ENCODE peak calls at places on chromosomes 4 and X, in seven cellular contexts. One of them, this sample, is unnamed.
A peak's percentile ranks its signal among the peaks of the same experiment; 100 is the strongest.

GRCh38 chr4:45679411-45679810 is 444.4 kb downstream of the GABRG1 start:
- DNase-seq in left cardiac atrium: no peak
- DNase-seq in stomach: no peak
- DNase-seq in fibroblast of pulmonary artery: no peak
- DNase-seq in hypothalamus: no peak
- DNase-seq in cerebellar cortex: peak; percentile 36
- DNase-seq in activated T-cell treated with anti-CD3 and anti-CD28 coated beads for 48 hours: no peak
- DNase-seq in this sample: no peak

GRCh38 chrX:72021975-72022374 is 109.7 kb downstream of the RTL5 start:
- DNase-seq in hypothalamus: no peak
- DNase-seq in fibroblast of pulmonary artery: no peak
- DNase-seq in left cardiac atrium: no peak
- DNase-seq in activated T-cell treated with anti-CD3 and anti-CD28 coated beads for 48 hours: no peak
- DNase-seq in cerebellar cortex: no peak
- DNase-seq in stomach: no peak
- DNase-seq in this sample: peak; percentile 45

GRCh38 chrX:74383611-74384010 is 37.7 kb upstream of the SLC16A2 start:
- DNase-seq in cerebellar cortex: peak; percentile 53
- DNase-seq in stomach: peak; percentile 29
- DNase-seq in activated T-cell treated with anti-CD3 and anti-CD28 coated beads for 48 hours: peak; percentile 6
- DNase-seq in left cardiac atrium: peak; percentile 28
- DNase-seq in hypothalamus: peak; percentile 4
- DNase-seq in fibroblast of pulmonary artery: peak; percentile 68
- DNase-seq in this sample: peak; percentile 19

GRCh38 chr4:95694411-95694810 is 145.5 kb upstream of the PDHA2 start:
- DNase-seq in left cardiac atrium: no peak
- DNase-seq in stomach: no peak
- DNase-seq in hypothalamus: no peak
- DNase-seq in activated T-cell treated with anti-CD3 and anti-CD28 coated beads for 48 hours: no peak
- DNase-seq in fibroblast of pulmonary artery: peak; percentile 44
- DNase-seq in cerebellar cortex: no peak
- DNase-seq in this sample: no peak

GRCh38 chrX:72110051-72110926 is 21.4 kb downstream of the RTL5 start:
- DNase-seq in stomach: no peak
- DNase-seq in cerebellar cortex: no peak
- DNase-seq in hypothalamus: no peak
- DNase-seq in left cardiac atrium: no peak
- DNase-seq in activated T-cell treated with anti-CD3 and anti-CD28 coated beads for 48 hours: no peak
- DNase-seq in fibroblast of pulmonary artery: no peak
- DNase-seq in this sample: no peak

GRCh38 chr4:2101346-2102044 is 42.4 kb downstream of the NAT8L start:
- DNase-seq in hypothalamus: no peak
- DNase-seq in cerebellar cortex: no peak
- DNase-seq in activated T-cell treated with anti-CD3 and anti-CD28 coated beads for 48 hours: no peak
- DNase-seq in fibroblast of pulmonary artery: no peak
- DNase-seq in stomach: no peak
- DNase-seq in left cardiac atrium: no peak
- DNase-seq in this sample: no peak

GRCh38 chr4:103105558-103106356 is 6.1 kb upstream of the BDH2 start:
- DNase-seq in cerebellar cortex: no peak
- DNase-seq in fibroblast of pulmonary artery: peak; percentile 13
- DNase-seq in left cardiac atrium: no peak
- DNase-seq in stomach: no peak
- DNase-seq in hypothalamus: no peak
- DNase-seq in activated T-cell treated with anti-CD3 and anti-CD28 coated beads for 48 hours: no peak
- DNase-seq in this sample: no peak

GRCh38 chrX:154308108-154308946 is 12.7 kb downstream of the TKTL1 start:
- DNase-seq in hypothalamus: no peak
- DNase-seq in stomach: peak; percentile 70
- DNase-seq in activated T-cell treated with anti-CD3 and anti-CD28 coated beads for 48 hours: peak; percentile 61
- DNase-seq in cerebellar cortex: peak; percentile 42
- DNase-seq in fibroblast of pulmonary artery: peak; percentile 55
- DNase-seq in left cardiac atrium: peak; percentile 56
- DNase-seq in this sample: peak; percentile 75

GRCh38 chr4:38069271-38069760 is 109.1 kb downstream of the PTTG2 start:
- DNase-seq in activated T-cell treated with anti-CD3 and anti-CD28 coated beads for 48 hours: peak; percentile 8
- DNase-seq in stomach: peak; percentile 67
- DNase-seq in hypothalamus: no peak
- DNase-seq in fibroblast of pulmonary artery: peak; percentile 94
- DNase-seq in left cardiac atrium: peak; percentile 57
- DNase-seq in cerebellar cortex: peak; percentile 8
- DNase-seq in this sample: no peak

GRCh38 chr4:186859420-186859819 is 135.8 kb upstream of the FAT1 start:
- DNase-seq in cerebellar cortex: no peak
- DNase-seq in activated T-cell treated with anti-CD3 and anti-CD28 coated beads for 48 hours: no peak
- DNase-seq in stomach: no peak
- DNase-seq in hypothalamus: no peak
- DNase-seq in fibroblast of pulmonary artery: no peak
- DNase-seq in left cardiac atrium: no peak
- DNase-seq in this sample: no peak

GRCh38 chrX:9856596-9856995 is 70.4 kb downstream of the SHROOM2 start:
- DNase-seq in stomach: no peak
- DNase-seq in cerebellar cortex: no peak
- DNase-seq in activated T-cell treated with anti-CD3 and anti-CD28 coated beads for 48 hours: no peak
- DNase-seq in fibroblast of pulmonary artery: no peak
- DNase-seq in hypothalamus: no peak
- DNase-seq in left cardiac atrium: no peak
- DNase-seq in this sample: no peak

GRCh38 chrX:132887569-132887968 is 70.9 kb downstream of the HS6ST2 start:
- DNase-seq in stomach: no peak
- DNase-seq in activated T-cell treated with anti-CD3 and anti-CD28 coated beads for 48 hours: no peak
- DNase-seq in left cardiac atrium: no peak
- DNase-seq in cerebellar cortex: no peak
- DNase-seq in hypothalamus: no peak
- DNase-seq in fibroblast of pulmonary artery: no peak
- DNase-seq in this sample: no peak

GRCh38 chr4:65552071-65552470 is 118.2 kb downstream of the EPHA5 start:
- DNase-seq in activated T-cell treated with anti-CD3 and anti-CD28 coated beads for 48 hours: no peak
- DNase-seq in hypothalamus: no peak
- DNase-seq in cerebellar cortex: no peak
- DNase-seq in stomach: no peak
- DNase-seq in left cardiac atrium: no peak
- DNase-seq in fibroblast of pulmonary artery: no peak
- DNase-seq in this sample: no peak

GRCh38 chrX:120755066-120755846 is 120.4 kb downstream of the CT47B1 start:
- DNase-seq in fibroblast of pulmonary artery: no peak
- DNase-seq in activated T-cell treated with anti-CD3 and anti-CD28 coated beads for 48 hours: no peak
- DNase-seq in cerebellar cortex: no peak
- DNase-seq in hypothalamus: no peak
- DNase-seq in stomach: no peak
- DNase-seq in left cardiac atrium: no peak
- DNase-seq in this sample: peak; percentile 80

GRCh38 chrX:110142096-110142495 is 139.2 kb downstream of the TMEM164 start:
- DNase-seq in left cardiac atrium: no peak
- DNase-seq in fibroblast of pulmonary artery: peak; percentile 35
- DNase-seq in activated T-cell treated with anti-CD3 and anti-CD28 coated beads for 48 hours: no peak
- DNase-seq in hypothalamus: no peak
- DNase-seq in cerebellar cortex: no peak
- DNase-seq in stomach: no peak
- DNase-seq in this sample: no peak

GRCh38 chr4:15345134-15345533 is 82.7 kb upstream of the C1QTNF7 start:
- DNase-seq in hypothalamus: no peak
- DNase-seq in activated T-cell treated with anti-CD3 and anti-CD28 coated beads for 48 hours: no peak
- DNase-seq in cerebellar cortex: no peak
- DNase-seq in left cardiac atrium: no peak
- DNase-seq in fibroblast of pulmonary artery: no peak
- DNase-seq in stomach: no peak
- DNase-seq in this sample: no peak

GRCh38 chrX:11757729-11758399 is at the start of gene MSL3:
- DNase-seq in activated T-cell treated with anti-CD3 and anti-CD28 coated beads for 48 hours: peak; percentile 55
- DNase-seq in fibroblast of pulmonary artery: peak; percentile 68
- DNase-seq in hypothalamus: peak; percentile 60
- DNase-seq in left cardiac atrium: peak; percentile 71
- DNase-seq in stomach: peak; percentile 56
- DNase-seq in cerebellar cortex: peak; percentile 42
- DNase-seq in this sample: peak; percentile 41

GRCh38 chrX:29561417-29561816 is 653.9 kb upstream of the MAGEB2 start:
- DNase-seq in stomach: no peak
- DNase-seq in left cardiac atrium: no peak
- DNase-seq in cerebellar cortex: no peak
- DNase-seq in hypothalamus: no peak
- DNase-seq in fibroblast of pulmonary artery: peak; percentile 69
- DNase-seq in activated T-cell treated with anti-CD3 and anti-CD28 coated beads for 48 hours: no peak
- DNase-seq in this sample: no peak

GRCh38 chr4:179352221-179352620 is 1910.0 kb upstream of the AGA start:
- DNase-seq in hypothalamus: no peak
- DNase-seq in left cardiac atrium: no peak
- DNase-seq in activated T-cell treated with anti-CD3 and anti-CD28 coated beads for 48 hours: no peak
- DNase-seq in cerebellar cortex: no peak
- DNase-seq in fibroblast of pulmonary artery: no peak
- DNase-seq in stomach: no peak
- DNase-seq in this sample: no peak

GRCh38 chr4:163609046-163609445 is 114.6 kb downstream of the TMA16 start:
- DNase-seq in stomach: no peak
- DNase-seq in activated T-cell treated with anti-CD3 and anti-CD28 coated beads for 48 hours: no peak
- DNase-seq in left cardiac atrium: no peak
- DNase-seq in hypothalamus: no peak
- DNase-seq in cerebellar cortex: no peak
- DNase-seq in fibroblast of pulmonary artery: no peak
- DNase-seq in this sample: no peak

GRCh38 chr4:119646347-119647071 is 17.9 kb upstream of the PDE5A start:
- DNase-seq in activated T-cell treated with anti-CD3 and anti-CD28 coated beads for 48 hours: no peak
- DNase-seq in fibroblast of pulmonary artery: peak; percentile 49
- DNase-seq in hypothalamus: no peak
- DNase-seq in left cardiac atrium: no peak
- DNase-seq in stomach: no peak
- DNase-seq in cerebellar cortex: no peak
- DNase-seq in this sample: no peak

GRCh38 chr4:123325241-123325681 is 71.3 kb upstream of the SPRY1 start:
- DNase-seq in activated T-cell treated with anti-CD3 and anti-CD28 coated beads for 48 hours: no peak
- DNase-seq in fibroblast of pulmonary artery: no peak
- DNase-seq in cerebellar cortex: no peak
- DNase-seq in hypothalamus: no peak
- DNase-seq in left cardiac atrium: no peak
- DNase-seq in stomach: no peak
- DNase-seq in this sample: peak; percentile 67

GRCh38 chr4:99087887-99088484 is 602 bp downstream of the ADH5 start:
- DNase-seq in hypothalamus: no peak
- DNase-seq in fibroblast of pulmonary artery: peak; percentile 91
- DNase-seq in activated T-cell treated with anti-CD3 and anti-CD28 coated beads for 48 hours: peak; percentile 9
- DNase-seq in left cardiac atrium: peak; percentile 60
- DNase-seq in stomach: peak; percentile 69
- DNase-seq in cerebellar cortex: peak; percentile 79
- DNase-seq in this sample: peak; percentile 60